ENCODE peak calls at places on chromosomes 4 and X, in seven cellular contexts. C is stimulated activated CD8-positive, alpha-beta memory T cell treated with anti-CD3 and anti-CD28 coated beads, Interleukin-7, amount 100 ng/mL, for 1 hour; Z is renal cortical epithelial cell; W is T-helper 1 cell; T is GM23338; X is naive thymus-derived CD4-positive, alpha-beta T cell; G is AG09309. L is an unnamed sample.

GRCh38 chrX:83511208-83511607 is 3.1 kb downstream of the POU3F4 start:
- DNase-seq in C (no peak), Z (no peak), W (no peak), T (peak), X (no peak), G (no peak), L (no peak)

GRCh38 chr4:12579172-12579571 is 905.0 kb downstream of the RAB28 start:
- DNase-seq in C (no peak), Z (no peak), W (no peak), T (no peak), X (no peak), G (no peak), L (no peak)

GRCh38 chr4:112735474-112735951 is 98.6 kb downstream of the LARP7 start:
- DNase-seq in C (no peak), Z (no peak), W (no peak), T (no peak), X (no peak), G (no peak), L (no peak)

GRCh38 chr4:73187325-73187724 is 71.3 kb downstream of the ANKRD17 start:
- DNase-seq in C (no peak), Z (no peak), W (no peak), T (peak), X (no peak), G (no peak), L (no peak)

GRCh38 chrX:40832723-40833122 is 97.4 kb upstream of the MED14 start:
- DNase-seq in C (no peak), Z (no peak), W (no peak), T (peak), X (no peak), G (no peak), L (peak)

GRCh38 chr4:13988347-13989265 is 361.1 kb upstream of the BOD1L1 start:
- DNase-seq in C (no peak), Z (peak), W (no peak), T (no peak), X (no peak), G (peak), L (no peak)

GRCh38 chrX:66634272-66634671 is 4.6 kb downstream of the EDA2R start:
- DNase-seq in C (no peak), Z (no peak), W (no peak), T (no peak), X (no peak), G (no peak), L (no peak)

GRCh38 chr4:43163101-43163792 is 270.7 kb downstream of the GRXCR1 start:
- DNase-seq in C (no peak), Z (no peak), W (no peak), T (peak), X (no peak), G (no peak), L (peak)

GRCh38 chrX:110167952-110168451 is 149.9 kb downstream of the AMMECR1 start:
- DNase-seq in C (no peak), Z (peak), W (peak), T (peak), X (peak), G (no peak), L (no peak)

GRCh38 chr4:5037553-5038551 is 13.4 kb upstream of the STK32B start:
- DNase-seq in C (no peak), Z (peak), W (no peak), T (no peak), X (no peak), G (peak), L (no peak)

GRCh38 chr4:73450398-73451004 is 14.5 kb downstream of the AFP start:
- DNase-seq in C (no peak), Z (peak), W (no peak), T (peak), X (no peak), G (peak), L (no peak)

GRCh38 chrX:19836337-19836736 is 51.1 kb downstream of the SH3KBP1 start:
- DNase-seq in C (no peak), Z (no peak), W (no peak), T (no peak), X (no peak), G (no peak), L (no peak)

GRCh38 chrX:115665122-115665521 is 104.1 kb downstream of the PLS3 start:
- DNase-seq in C (no peak), Z (no peak), W (no peak), T (no peak), X (no peak), G (no peak), L (no peak)

GRCh38 chr4:189092596-189092995 is 848.1 kb upstream of the FRG1 start:
- DNase-seq in C (no peak), Z (peak), W (no peak), T (peak), X (no peak), G (no peak), L (peak)

GRCh38 chrX:18410038-18410437 is 15.4 kb upstream of the CDKL5 start:
- DNase-seq in C (no peak), Z (peak), W (no peak), T (peak), X (no peak), G (no peak), L (no peak)

GRCh38 chr4:155426953-155427352 is 50.2 kb upstream of the MAP9 start:
- DNase-seq in C (no peak), Z (no peak), W (no peak), T (peak), X (no peak), G (no peak), L (no peak)

GRCh38 chr4:91754716-91755115 is 549.0 kb upstream of the GRID2 start:
- DNase-seq in C (no peak), Z (no peak), W (no peak), T (no peak), X (no peak), G (no peak), L (no peak)

GRCh38 chr4:73653695-73654106 is 33.5 kb upstream of the RASSF6 start:
- DNase-seq in C (no peak), Z (peak), W (no peak), T (peak), X (peak), G (no peak), L (peak)

GRCh38 chr4:114161809-114162208 is 182.4 kb upstream of the ARSJ start:
- DNase-seq in C (no peak), Z (no peak), W (no peak), T (peak), X (no peak), G (no peak), L (no peak)

GRCh38 chr4:38034986-38035882 is 75.0 kb downstream of the PTTG2 start:
- DNase-seq in C (no peak), Z (peak), W (no peak), T (peak), X (peak), G (peak), L (peak)

GRCh38 chr4:56803473-56803872 is 18.0 kb downstream of the SPINK2 start:
- DNase-seq in C (no peak), Z (peak), W (no peak), T (no peak), X (no peak), G (no peak), L (peak)

GRCh38 chrX:2782171-2782570 is 30.3 kb downstream of the XG start:
- DNase-seq in C (no peak), Z (no peak), W (no peak), T (no peak), X (no peak), G (no peak), L (peak)

GRCh38 chrX:71911023-71911730 is 532 bp downstream of the NHSL2 start:
- DNase-seq in C (no peak), Z (no peak), W (peak), T (peak), X (no peak), G (no peak), L (peak)

GRCh38 chrX:19811807-19812604 is 75.4 kb downstream of the SH3KBP1 start:
- DNase-seq in C (no peak), Z (no peak), W (no peak), T (no peak), X (no peak), G (no peak), L (no peak)

GRCh38 chrX:387729-388128 is 1.0 kb upstream of the PPP2R3B start:
- DNase-seq in C (no peak), Z (no peak), W (no peak), T (no peak), X (no peak), G (no peak), L (no peak)

GRCh38 chrX:153438522-153438921 is 7.3 kb downstream of the TREX2 start:
- DNase-seq in C (no peak), Z (peak), W (no peak), T (no peak), X (no peak), G (no peak), L (no peak)

GRCh38 chr4:81215219-81215892 is at the start of gene PRKG2:
- DNase-seq in C (no peak), Z (no peak), W (no peak), T (peak), X (no peak), G (no peak), L (no peak)

L was measured in Jurkat, Clone E6-1.